ENCODE peak calls at places on chromosomes 16 and 17, in six cellular contexts. One of them, this sample, is unnamed.

GRCh38 chr16:73191111-73192046 is 143.5 kb upstream of the ZFHX3 start:
- DNase-seq in GM23338: no peak
- DNase-seq in GM12878: no peak
- DNase-seq in HepG2: no peak
- DNase-seq in H1: no peak
- DNase-seq in K562: no peak
- DNase-seq in this sample: no peak

GRCh38 chr16:67244387-67245188 is 2.7 kb downstream of the FHOD1 start:
- DNase-seq in GM12878: peak; percentile 78
- DNase-seq in GM23338: no peak
- DNase-seq in K562: peak; percentile 82
- DNase-seq in HepG2: no peak
- DNase-seq in H1: no peak
- DNase-seq in this sample: no peak

GRCh38 chr17:27463235-27463677 is 7.0 kb downstream of the KSR1 start:
- DNase-seq in GM12878: no peak
- DNase-seq in HepG2: no peak
- DNase-seq in GM23338: no peak
- DNase-seq in K562: no peak
- DNase-seq in H1: no peak
- DNase-seq in this sample: no peak

GRCh38 chr17:39596543-39597267 is 11.0 kb downstream of the NEUROD2 start:
- DNase-seq in GM12878: no peak
- DNase-seq in GM23338: no peak
- DNase-seq in H1: no peak
- DNase-seq in HepG2: no peak
- DNase-seq in K562: no peak
- DNase-seq in this sample: no peak

GRCh38 chr17:8062807-8063483 is 24.1 kb downstream of the ALOX15B start:
- DNase-seq in K562: peak; percentile 64
- DNase-seq in GM12878: no peak
- DNase-seq in HepG2: no peak
- DNase-seq in H1: no peak
- DNase-seq in GM23338: no peak
- DNase-seq in this sample: no peak

GRCh38 chr17:34095101-34095500 is 160.0 kb upstream of the CCL2 start:
- DNase-seq in GM23338: no peak
- DNase-seq in GM12878: no peak
- DNase-seq in HepG2: no peak
- DNase-seq in H1: no peak
- DNase-seq in K562: no peak
- DNase-seq in this sample: no peak

GRCh38 chr17:73410586-73411329 is 99.0 kb upstream of the CDC42EP4 start:
- DNase-seq in HepG2: no peak
- DNase-seq in GM12878: no peak
- DNase-seq in K562: no peak
- DNase-seq in GM23338: no peak
- DNase-seq in H1: no peak
- DNase-seq in this sample: no peak

GRCh38 chr17:44848961-44849489 is 1.3 kb downstream of the HIGD1B start:
- DNase-seq in H1: no peak
- DNase-seq in GM23338: peak; percentile 33
- DNase-seq in HepG2: no peak
- DNase-seq in K562: no peak
- DNase-seq in GM12878: no peak
- DNase-seq in this sample: no peak

GRCh38 chr17:21313320-21313719 is 28.8 kb downstream of the MAP2K3 start:
- DNase-seq in GM23338: no peak
- DNase-seq in H1: no peak
- DNase-seq in GM12878: no peak
- DNase-seq in HepG2: no peak
- DNase-seq in K562: no peak
- DNase-seq in this sample: no peak

GRCh38 chr16:29915590-29916247 is 10.3 kb downstream of the KCTD13 start:
- DNase-seq in H1: no peak
- DNase-seq in GM12878: no peak
- DNase-seq in K562: no peak
- DNase-seq in GM23338: no peak
- DNase-seq in HepG2: peak; percentile 63
- DNase-seq in this sample: no peak

GRCh38 chr17:62188713-62189112 is 123.6 kb upstream of the MED13 start:
- DNase-seq in H1: no peak
- DNase-seq in GM23338: no peak
- DNase-seq in GM12878: no peak
- DNase-seq in HepG2: peak; percentile 62
- DNase-seq in K562: no peak
- DNase-seq in this sample: no peak

GRCh38 chr17:15498107-15498506 is 30.7 kb upstream of the CDRT4 start:
- DNase-seq in K562: peak; percentile 55
- DNase-seq in H1: no peak
- DNase-seq in HepG2: no peak
- DNase-seq in GM23338: peak; percentile 51
- DNase-seq in GM12878: no peak
- DNase-seq in this sample: peak; percentile 24

GRCh38 chr17:73232587-73233373 is 28.9 kb downstream of the CPSF4L start:
- DNase-seq in GM23338: peak; percentile 63
- DNase-seq in H1: no peak
- DNase-seq in HepG2: no peak
- DNase-seq in GM12878: no peak
- DNase-seq in K562: peak; percentile 48
- DNase-seq in this sample: peak; percentile 38

GRCh38 chr17:68501074-68501473 is 11.2 kb upstream of the PRKAR1A start:
- DNase-seq in GM12878: no peak
- DNase-seq in HepG2: no peak
- DNase-seq in GM23338: no peak
- DNase-seq in K562: no peak
- DNase-seq in H1: no peak
- DNase-seq in this sample: no peak

GRCh38 chr16:53881371-53881770 is 177.4 kb downstream of the FTO start:
- DNase-seq in GM23338: no peak
- DNase-seq in H1: no peak
- DNase-seq in K562: peak; percentile 7
- DNase-seq in HepG2: peak; percentile 87
- DNase-seq in GM12878: no peak
- DNase-seq in this sample: no peak

GRCh38 chr17:65790241-65790640 is 228.8 kb upstream of the AXIN2 start:
- DNase-seq in HepG2: no peak
- DNase-seq in K562: no peak
- DNase-seq in GM12878: no peak
- DNase-seq in H1: no peak
- DNase-seq in GM23338: peak; percentile 38
- DNase-seq in this sample: peak; percentile 14

GRCh38 chr17:65797101-65797500 is 235.7 kb upstream of the AXIN2 start:
- DNase-seq in GM23338: no peak
- DNase-seq in H1: no peak
- DNase-seq in HepG2: no peak
- DNase-seq in K562: no peak
- DNase-seq in GM12878: no peak
- DNase-seq in this sample: no peak

GRCh38 chr17:65799454-65799853 is 238.0 kb upstream of the AXIN2 start:
- DNase-seq in K562: no peak
- DNase-seq in H1: no peak
- DNase-seq in GM23338: no peak
- DNase-seq in HepG2: no peak
- DNase-seq in GM12878: no peak
- DNase-seq in this sample: no peak

GRCh38 chr17:65797809-65798208 is 236.4 kb upstream of the AXIN2 start:
- DNase-seq in HepG2: peak; percentile 50
- DNase-seq in K562: peak; percentile 24
- DNase-seq in GM12878: no peak
- DNase-seq in GM23338: peak; percentile 86
- DNase-seq in H1: peak; percentile 7
- DNase-seq in this sample: peak; percentile 67

GRCh38 chr17:65794572-65794971 is 233.1 kb upstream of the AXIN2 start:
- DNase-seq in HepG2: peak; percentile 63
- DNase-seq in GM12878: no peak
- DNase-seq in H1: no peak
- DNase-seq in K562: peak; percentile 19
- DNase-seq in GM23338: peak; percentile 81
- DNase-seq in this sample: peak; percentile 42
- TF ChIP-seq CREB1 in HepG2: no peak
- TF ChIP-seq CREB1 in GM12878: no peak
- TF ChIP-seq CREB1 in H1: no peak
- TF ChIP-seq CREB1 in K562: no peak
- TF ChIP-seq CREB1 in GM23338: no peak
- TF ChIP-seq CREB1 in this sample: no peak

DNA sequence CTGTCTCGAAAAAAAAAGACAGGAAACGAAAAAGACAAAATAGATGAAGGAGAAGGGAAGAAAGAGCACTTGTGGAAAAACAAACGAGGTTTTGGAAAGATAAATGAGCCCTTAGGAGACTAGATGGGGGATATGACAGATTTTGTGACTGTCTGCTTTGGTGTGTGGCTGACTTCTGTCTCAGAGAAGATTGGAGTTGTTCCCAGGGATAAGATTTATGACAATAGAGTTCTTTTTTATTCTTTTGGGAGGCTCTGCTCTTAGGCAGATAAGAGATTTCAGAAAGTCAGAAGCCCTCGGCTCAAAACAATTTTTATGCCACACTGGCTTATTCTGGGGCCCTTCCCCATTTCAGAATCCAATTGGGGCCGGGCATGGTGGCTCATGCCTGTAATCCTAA is 73.8 kb upstream of the ATF7IP2 start:
- DNase-seq in HepG2: no peak
- DNase-seq in GM12878: no peak
- DNase-seq in K562: no peak
- DNase-seq in H1: no peak
- DNase-seq in GM23338: no peak
- DNase-seq in this sample: no peak
- TF ChIP-seq CREB1 in HepG2: no peak
- TF ChIP-seq CREB1 in GM12878: no peak
- TF ChIP-seq CREB1 in K562: no peak
- TF ChIP-seq CREB1 in H1: no peak
- TF ChIP-seq CREB1 in GM23338: no peak
- TF ChIP-seq CREB1 in this sample: no peak

GRCh38 chr17:41140360-41141132 is at the start of gene KRTAP4-6:
- DNase-seq in HepG2: peak; percentile 9
- DNase-seq in K562: no peak
- DNase-seq in GM12878: no peak
- DNase-seq in GM23338: no peak
- DNase-seq in H1: no peak
- DNase-seq in this sample: no peak
- TF ChIP-seq CREB1 in HepG2: no peak
- TF ChIP-seq CREB1 in K562: no peak
- TF ChIP-seq CREB1 in GM12878: no peak
- TF ChIP-seq CREB1 in GM23338: no peak
- TF ChIP-seq CREB1 in H1: no peak
- TF ChIP-seq CREB1 in this sample: no peak

GRCh38 chr17:70323269-70323668 is 153.9 kb downstream of the KCNJ2 start:
- DNase-seq in H1: no peak
- DNase-seq in GM23338: no peak
- DNase-seq in K562: no peak
- DNase-seq in HepG2: no peak
- DNase-seq in GM12878: no peak
- DNase-seq in this sample: no peak
- TF ChIP-seq CREB1 in H1: no peak
- TF ChIP-seq CREB1 in GM23338: no peak
- TF ChIP-seq CREB1 in K562: no peak
- TF ChIP-seq CREB1 in HepG2: no peak
- TF ChIP-seq CREB1 in GM12878: no peak
- TF ChIP-seq CREB1 in this sample: no peak

DNA sequence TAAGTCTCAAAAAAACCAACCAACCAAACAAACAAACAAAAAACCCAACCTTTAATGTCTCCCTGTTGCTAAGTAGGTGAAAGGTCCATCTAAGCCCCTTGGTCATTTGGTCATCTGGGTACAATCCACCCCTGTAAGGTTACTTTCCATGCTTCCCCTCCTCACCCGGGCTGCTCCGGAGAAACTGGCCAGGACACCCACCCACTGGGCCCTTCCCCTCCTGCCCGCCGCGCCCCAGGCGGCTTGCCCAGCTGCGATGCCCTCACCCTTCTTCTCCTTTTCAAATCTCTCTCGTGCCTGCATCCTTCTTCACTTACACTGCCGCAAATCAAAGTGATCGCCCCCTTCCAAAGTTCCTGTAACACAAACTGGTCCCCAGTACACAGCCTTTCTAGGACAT is 2.0 kb downstream of the NTAN1 start:
- DNase-seq in K562: no peak
- DNase-seq in H1: no peak
- DNase-seq in GM12878: no peak
- DNase-seq in GM23338: no peak
- DNase-seq in HepG2: no peak
- DNase-seq in this sample: no peak
- TF ChIP-seq CREB1 in K562: no peak
- TF ChIP-seq CREB1 in H1: no peak
- TF ChIP-seq CREB1 in GM12878: no peak
- TF ChIP-seq CREB1 in GM23338: no peak
- TF ChIP-seq CREB1 in HepG2: no peak
- TF ChIP-seq CREB1 in this sample: no peak

GRCh38 chr16:78507576-78507975 is 408.1 kb downstream of the WWOX start:
- DNase-seq in GM23338: no peak
- DNase-seq in HepG2: no peak
- DNase-seq in H1: no peak
- DNase-seq in GM12878: no peak
- DNase-seq in K562: no peak
- DNase-seq in this sample: no peak

GRCh38 chr16:78505544-78506371 is 406.3 kb downstream of the WWOX start:
- DNase-seq in K562: peak; percentile 17
- DNase-seq in H1: no peak
- DNase-seq in GM12878: no peak
- DNase-seq in GM23338: peak; percentile 26
- DNase-seq in HepG2: peak; percentile 80
- DNase-seq in this sample: peak; percentile 17

GRCh38 chr16:78506372-78507193 is 407.1 kb downstream of the WWOX start:
- DNase-seq in K562: no peak
- DNase-seq in H1: no peak
- DNase-seq in GM23338: no peak
- DNase-seq in HepG2: peak; percentile 63
- DNase-seq in GM12878: no peak
- DNase-seq in this sample: no peak

GRCh38 chr16:78513838-78514237 is 414.4 kb downstream of the WWOX start:
- DNase-seq in H1: no peak
- DNase-seq in HepG2: no peak
- DNase-seq in GM12878: no peak
- DNase-seq in K562: no peak
- DNase-seq in GM23338: no peak
- DNase-seq in this sample: no peak

DNA sequence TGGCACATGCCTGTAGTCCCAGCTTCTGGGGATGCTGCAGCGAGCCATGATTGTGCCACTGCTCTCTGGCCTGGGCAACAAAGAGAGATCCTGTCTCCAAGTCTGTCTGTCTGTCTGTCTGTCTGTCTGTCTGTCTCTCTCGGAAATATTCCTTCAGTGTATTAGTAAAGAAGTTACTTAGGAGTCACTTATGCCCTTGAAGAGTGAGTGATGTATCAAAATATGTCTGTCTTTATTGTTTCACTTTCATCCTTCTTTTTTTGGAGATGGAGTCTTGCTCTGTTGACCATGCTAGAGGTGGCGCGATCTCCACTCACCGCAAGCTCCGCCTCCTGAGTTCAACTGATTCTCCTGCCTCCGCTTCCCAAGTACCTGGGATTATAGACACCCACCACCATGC is 410.5 kb downstream of the WWOX start:
- DNase-seq in K562: no peak
- DNase-seq in GM23338: no peak
- DNase-seq in H1: no peak
- DNase-seq in HepG2: no peak
- DNase-seq in GM12878: no peak
- DNase-seq in this sample: no peak
- TF ChIP-seq CREB1 in K562: no peak
- TF ChIP-seq CREB1 in GM23338: no peak
- TF ChIP-seq CREB1 in H1: no peak
- TF ChIP-seq CREB1 in HepG2: no peak
- TF ChIP-seq CREB1 in GM12878: no peak
- TF ChIP-seq CREB1 in this sample: no peak

This sample was measured in WTC11.